ENCODE peak calls at places on chromosomes 1 and 21, in ten cellular contexts. One of them, this sample, is unnamed.

GRCh38 chr1:201504799-201505504 is 2.0 kb downstream of the CSRP1 start:
- DNase-seq in A549: no peak
- DNase-seq in stomach: no peak
- DNase-seq in sigmoid colon: peak
- DNase-seq in esophagus muscularis mucosa: no peak
- DNase-seq in transverse colon: no peak
- DNase-seq in tibial nerve: no peak
- DNase-seq in H1: no peak
- DNase-seq in K562: no peak
- DNase-seq in SK-N-SH: no peak
- DNase-seq in this sample: no peak

GRCh38 chr1:179083031-179083345 is 1.1 kb downstream of the TOR3A start:
- DNase-seq in A549: no peak
- DNase-seq in stomach: no peak
- DNase-seq in sigmoid colon: no peak
- DNase-seq in esophagus muscularis mucosa: no peak
- DNase-seq in transverse colon: no peak
- DNase-seq in tibial nerve: no peak
- DNase-seq in H1: no peak
- DNase-seq in K562: no peak
- DNase-seq in SK-N-SH: peak
- DNase-seq in this sample: no peak

GRCh38 chr21:40512590-40512989 is 334.4 kb downstream of the DSCAM start:
- DNase-seq in A549: no peak
- DNase-seq in stomach: no peak
- DNase-seq in sigmoid colon: no peak
- DNase-seq in esophagus muscularis mucosa: no peak
- DNase-seq in transverse colon: no peak
- DNase-seq in tibial nerve: no peak
- DNase-seq in H1: peak
- DNase-seq in K562: peak
- DNase-seq in SK-N-SH: peak
- DNase-seq in this sample: no peak

GRCh38 chr1:15188145-15188544 is 34.6 kb downstream of the TMEM51 start:
- DNase-seq in A549: no peak
- DNase-seq in stomach: no peak
- DNase-seq in sigmoid colon: no peak
- DNase-seq in esophagus muscularis mucosa: no peak
- DNase-seq in transverse colon: no peak
- DNase-seq in tibial nerve: no peak
- DNase-seq in H1: no peak
- DNase-seq in K562: no peak
- DNase-seq in SK-N-SH: peak
- DNase-seq in this sample: no peak

GRCh38 chr1:6028042-6028895 is 17.4 kb upstream of the KCNAB2 start:
- DNase-seq in A549: no peak
- DNase-seq in stomach: peak
- DNase-seq in sigmoid colon: no peak
- DNase-seq in esophagus muscularis mucosa: no peak
- DNase-seq in transverse colon: peak
- DNase-seq in tibial nerve: peak
- DNase-seq in H1: no peak
- DNase-seq in K562: no peak
- DNase-seq in SK-N-SH: no peak
- DNase-seq in this sample: no peak

GRCh38 chr1:198158766-198159589 is 2.2 kb downstream of the NEK7 start:
- DNase-seq in A549: peak
- DNase-seq in stomach: peak
- DNase-seq in sigmoid colon: peak
- DNase-seq in esophagus muscularis mucosa: peak
- DNase-seq in transverse colon: peak
- DNase-seq in tibial nerve: peak
- DNase-seq in H1: peak
- DNase-seq in K562: peak
- DNase-seq in SK-N-SH: peak
- DNase-seq in this sample: peak

GRCh38 chr1:154193821-154194220 is 1.9 kb upstream of the TPM3 start:
- DNase-seq in A549: no peak
- DNase-seq in stomach: peak
- DNase-seq in sigmoid colon: no peak
- DNase-seq in esophagus muscularis mucosa: no peak
- DNase-seq in transverse colon: no peak
- DNase-seq in tibial nerve: no peak
- DNase-seq in H1: no peak
- DNase-seq in K562: no peak
- DNase-seq in SK-N-SH: no peak
- DNase-seq in this sample: no peak

GRCh38 chr1:209895709-209896108 is 42.3 kb upstream of the SYT14 start:
- DNase-seq in A549: no peak
- DNase-seq in stomach: no peak
- DNase-seq in sigmoid colon: no peak
- DNase-seq in esophagus muscularis mucosa: no peak
- DNase-seq in transverse colon: no peak
- DNase-seq in tibial nerve: no peak
- DNase-seq in H1: no peak
- DNase-seq in K562: no peak
- DNase-seq in SK-N-SH: no peak
- DNase-seq in this sample: no peak

GRCh38 chr1:162635418-162635817 is 3.2 kb downstream of the DDR2 start:
- DNase-seq in A549: no peak
- DNase-seq in stomach: no peak
- DNase-seq in sigmoid colon: no peak
- DNase-seq in esophagus muscularis mucosa: no peak
- DNase-seq in transverse colon: no peak
- DNase-seq in tibial nerve: no peak
- DNase-seq in H1: no peak
- DNase-seq in K562: no peak
- DNase-seq in SK-N-SH: no peak
- DNase-seq in this sample: no peak

GRCh38 chr1:15475737-15476314 is at the start of gene CELA2B:
- DNase-seq in A549: no peak
- DNase-seq in stomach: no peak
- DNase-seq in sigmoid colon: no peak
- DNase-seq in esophagus muscularis mucosa: no peak
- DNase-seq in transverse colon: no peak
- DNase-seq in tibial nerve: no peak
- DNase-seq in H1: no peak
- DNase-seq in K562: no peak
- DNase-seq in SK-N-SH: no peak
- DNase-seq in this sample: no peak

GRCh38 chr21:44552136-44552535 is 831 bp upstream of the KRTAP10-2 start:
- DNase-seq in A549: no peak
- DNase-seq in stomach: peak
- DNase-seq in sigmoid colon: peak
- DNase-seq in esophagus muscularis mucosa: peak
- DNase-seq in transverse colon: peak
- DNase-seq in tibial nerve: no peak
- DNase-seq in H1: peak
- DNase-seq in K562: no peak
- DNase-seq in SK-N-SH: no peak
- DNase-seq in this sample: no peak
- TF ChIP-seq EP300 in A549: no peak
- TF ChIP-seq EP300 in stomach: no peak
- TF ChIP-seq EP300 in sigmoid colon: no peak
- TF ChIP-seq EP300 in esophagus muscularis mucosa: no peak
- TF ChIP-seq EP300 in transverse colon: no peak
- TF ChIP-seq EP300 in tibial nerve: no peak
- TF ChIP-seq EP300 in H1: no peak
- TF ChIP-seq EP300 in K562: no peak
- TF ChIP-seq EP300 in SK-N-SH: no peak
- TF ChIP-seq EP300 in this sample: no peak

DNA sequence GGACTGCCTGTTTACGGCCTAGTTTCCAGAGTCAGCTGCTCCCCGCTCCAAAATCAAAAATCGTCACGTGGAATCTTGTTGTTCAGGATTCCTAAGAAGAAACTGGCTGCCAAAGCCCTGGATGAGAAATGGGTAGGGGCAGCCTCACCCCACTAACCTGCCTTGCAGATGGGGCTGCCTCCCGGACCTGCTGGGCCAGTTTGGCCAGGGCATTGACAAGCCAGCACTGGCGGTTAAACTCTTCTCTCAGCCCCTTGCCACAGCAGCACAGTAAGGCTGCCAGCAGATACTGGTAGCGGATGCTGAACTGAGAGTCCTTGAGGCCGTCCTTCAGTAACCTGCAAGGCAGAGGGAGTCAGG is 31.6 kb upstream of the PPP1R15B start:
- DNase-seq in A549: no peak
- DNase-seq in stomach: peak
- DNase-seq in sigmoid colon: no peak
- DNase-seq in esophagus muscularis mucosa: no peak
- DNase-seq in transverse colon: no peak
- DNase-seq in tibial nerve: no peak
- DNase-seq in H1: no peak
- DNase-seq in K562: no peak
- DNase-seq in SK-N-SH: no peak
- DNase-seq in this sample: no peak
- H3K4me3 ChIP-seq in A549: no peak
- H3K4me3 ChIP-seq in stomach: no peak
- H3K4me3 ChIP-seq in sigmoid colon: no peak
- H3K4me3 ChIP-seq in esophagus muscularis mucosa: no peak
- H3K4me3 ChIP-seq in transverse colon: no peak
- H3K4me3 ChIP-seq in tibial nerve: no peak
- H3K4me3 ChIP-seq in H1: no peak
- H3K4me3 ChIP-seq in K562: no peak
- H3K4me3 ChIP-seq in SK-N-SH: no peak
- H3K4me3 ChIP-seq in this sample: no peak

GRCh38 chr21:41589131-41589530 is 81.2 kb upstream of the TMPRSS2 start:
- DNase-seq in A549: no peak
- DNase-seq in stomach: peak
- DNase-seq in sigmoid colon: no peak
- DNase-seq in esophagus muscularis mucosa: no peak
- DNase-seq in transverse colon: no peak
- DNase-seq in tibial nerve: no peak
- DNase-seq in H1: peak
- DNase-seq in K562: no peak
- DNase-seq in SK-N-SH: no peak
- DNase-seq in this sample: peak
- TF ChIP-seq CTCF in A549: no peak
- TF ChIP-seq CTCF in stomach: no peak
- TF ChIP-seq CTCF in sigmoid colon: no peak
- TF ChIP-seq CTCF in esophagus muscularis mucosa: no peak
- TF ChIP-seq CTCF in transverse colon: no peak
- TF ChIP-seq CTCF in tibial nerve: no peak
- TF ChIP-seq CTCF in H1: no peak
- TF ChIP-seq CTCF in K562: no peak
- TF ChIP-seq CTCF in SK-N-SH: no peak
- TF ChIP-seq CTCF in this sample: no peak

DNA sequence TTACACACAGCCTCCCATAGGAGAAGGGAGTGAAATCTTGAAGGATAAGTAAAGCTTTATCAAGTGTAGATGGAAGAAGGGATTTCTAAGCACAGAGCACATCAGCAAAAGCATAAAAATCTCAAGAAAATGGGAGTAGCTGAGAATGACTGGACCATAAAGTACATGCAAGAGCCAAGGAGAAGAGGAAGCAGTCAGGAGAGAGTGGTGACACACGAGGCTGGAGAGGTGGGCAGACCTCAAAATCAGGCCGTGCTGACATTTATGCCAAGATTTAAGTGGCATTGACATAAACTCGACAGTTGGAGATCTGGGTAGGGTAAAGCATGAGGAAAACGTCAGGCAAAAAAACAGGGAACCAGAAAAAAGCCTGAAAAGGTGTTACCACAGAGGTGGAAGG is 62.3 kb downstream of the GFI1 start:
- DNase-seq in A549: no peak
- DNase-seq in stomach: no peak
- DNase-seq in sigmoid colon: no peak
- DNase-seq in esophagus muscularis mucosa: no peak
- DNase-seq in transverse colon: no peak
- DNase-seq in tibial nerve: no peak
- DNase-seq in H1: no peak
- DNase-seq in K562: no peak
- DNase-seq in SK-N-SH: no peak
- DNase-seq in this sample: no peak
- TF ChIP-seq EP300 in A549: no peak
- TF ChIP-seq EP300 in stomach: no peak
- TF ChIP-seq EP300 in sigmoid colon: no peak
- TF ChIP-seq EP300 in esophagus muscularis mucosa: no peak
- TF ChIP-seq EP300 in transverse colon: no peak
- TF ChIP-seq EP300 in tibial nerve: no peak
- TF ChIP-seq EP300 in H1: no peak
- TF ChIP-seq EP300 in K562: no peak
- TF ChIP-seq EP300 in SK-N-SH: no peak
- TF ChIP-seq EP300 in this sample: no peak

DNA sequence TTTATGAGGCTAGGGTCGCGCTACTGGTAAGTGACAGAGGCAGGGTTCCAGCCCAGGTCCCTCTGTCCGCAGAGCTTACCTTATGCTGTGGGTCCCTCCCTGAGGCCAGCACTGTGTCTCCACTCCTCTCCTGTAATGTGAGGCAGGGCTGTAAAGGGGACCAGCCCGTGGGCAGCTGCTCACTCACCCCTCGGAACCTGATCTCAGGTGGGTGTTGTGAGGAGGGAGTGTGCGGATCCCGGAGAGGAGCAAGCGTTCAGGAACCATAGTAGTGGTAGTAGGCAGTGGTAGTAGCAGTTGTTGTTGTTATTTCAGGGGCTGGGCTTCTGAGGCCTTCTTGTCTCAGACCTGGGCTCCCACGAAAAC is 1.7 kb downstream of the ZC3H12A start:
- DNase-seq in A549: no peak
- DNase-seq in stomach: no peak
- DNase-seq in sigmoid colon: no peak
- DNase-seq in esophagus muscularis mucosa: no peak
- DNase-seq in transverse colon: peak
- DNase-seq in tibial nerve: no peak
- DNase-seq in H1: no peak
- DNase-seq in K562: no peak
- DNase-seq in SK-N-SH: no peak
- DNase-seq in this sample: no peak
- H3K4me3 ChIP-seq in A549: peak
- H3K4me3 ChIP-seq in stomach: peak
- H3K4me3 ChIP-seq in sigmoid colon: peak
- H3K4me3 ChIP-seq in esophagus muscularis mucosa: peak
- H3K4me3 ChIP-seq in transverse colon: peak
- H3K4me3 ChIP-seq in tibial nerve: peak
- H3K4me3 ChIP-seq in H1: no peak
- H3K4me3 ChIP-seq in K562: peak
- H3K4me3 ChIP-seq in SK-N-SH: peak
- H3K4me3 ChIP-seq in this sample: peak

GRCh38 chr1:31122779-31123178 is 57.3 kb upstream of the PUM1 start:
- DNase-seq in A549: no peak
- DNase-seq in stomach: no peak
- DNase-seq in sigmoid colon: no peak
- DNase-seq in esophagus muscularis mucosa: no peak
- DNase-seq in transverse colon: no peak
- DNase-seq in tibial nerve: no peak
- DNase-seq in H1: no peak
- DNase-seq in K562: no peak
- DNase-seq in SK-N-SH: no peak
- DNase-seq in this sample: no peak

GRCh38 chr1:31122101-31122735 is 56.7 kb upstream of the PUM1 start:
- DNase-seq in A549: no peak
- DNase-seq in stomach: no peak
- DNase-seq in sigmoid colon: no peak
- DNase-seq in esophagus muscularis mucosa: no peak
- DNase-seq in transverse colon: no peak
- DNase-seq in tibial nerve: no peak
- DNase-seq in H1: no peak
- DNase-seq in K562: no peak
- DNase-seq in SK-N-SH: peak
- DNase-seq in this sample: no peak

GRCh38 chr1:31127266-31127665 is 61.7 kb upstream of the PUM1 start:
- DNase-seq in A549: no peak
- DNase-seq in stomach: no peak
- DNase-seq in sigmoid colon: no peak
- DNase-seq in esophagus muscularis mucosa: no peak
- DNase-seq in transverse colon: no peak
- DNase-seq in tibial nerve: no peak
- DNase-seq in H1: no peak
- DNase-seq in K562: no peak
- DNase-seq in SK-N-SH: no peak
- DNase-seq in this sample: no peak
- TF ChIP-seq CTCF in A549: no peak
- TF ChIP-seq CTCF in stomach: no peak
- TF ChIP-seq CTCF in sigmoid colon: no peak
- TF ChIP-seq CTCF in esophagus muscularis mucosa: no peak
- TF ChIP-seq CTCF in transverse colon: no peak
- TF ChIP-seq CTCF in tibial nerve: no peak
- TF ChIP-seq CTCF in H1: no peak
- TF ChIP-seq CTCF in K562: peak
- TF ChIP-seq CTCF in SK-N-SH: no peak
- TF ChIP-seq CTCF in this sample: no peak